ENCODE peak calls at places on chromosomes 3 and 15, in seven cellular contexts. K is AG09309, E is endothelial cell, Q is HT1080, L is PC-9, C is iris pigment epithelial cell, G is GOT3. S is an unnamed sample.

GRCh38 chr15:91043190-91043874 is 20.9 kb upstream of the VPS33B start:
- DNase-seq in K (no peak), E (no peak), Q (no peak), L (no peak), C (no peak), G (no peak), S (no peak)

GRCh38 chr3:189824629-189825312 is 193.6 kb downstream of the TP63 start:
- DNase-seq in K (peak), E (no peak), Q (peak), L (peak), C (peak), G (no peak), S (no peak)

GRCh38 chr3:72155391-72156064 is 370.6 kb upstream of the PROK2 start:
- DNase-seq in K (peak), E (no peak), Q (peak), L (no peak), C (peak), G (peak), S (peak)

GRCh38 chr3:64808056-64808455 is 120.3 kb upstream of the ADAMTS9 start:
- DNase-seq in K (no peak), E (no peak), Q (no peak), L (no peak), C (no peak), G (no peak), S (no peak)

GRCh38 chr15:98363416-98363815 is 284.9 kb upstream of the IGF1R start:
- DNase-seq in K (no peak), E (no peak), Q (no peak), L (no peak), C (no peak), G (no peak), S (no peak)

GRCh38 chr15:56804908-56805307 is 71.6 kb upstream of the ZNF280D start:
- DNase-seq in K (no peak), E (no peak), Q (no peak), L (no peak), C (no peak), G (no peak), S (no peak)

GRCh38 chr15:90059208-90059985 is 42.9 kb downstream of the IDH2 start:
- DNase-seq in K (no peak), E (peak), Q (no peak), L (no peak), C (no peak), G (no peak), S (peak)

GRCh38 chr3:133667118-133667517 is 5.4 kb upstream of the TOPBP1 start:
- DNase-seq in K (no peak), E (no peak), Q (no peak), L (no peak), C (no peak), G (no peak), S (no peak)

GRCh38 chr3:93961489-93961888 is 12.2 kb downstream of the PROS1 start:
- DNase-seq in K (no peak), E (no peak), Q (no peak), L (no peak), C (no peak), G (no peak), S (no peak)

GRCh38 chr3:14128724-14129123 is 3.9 kb downstream of the TMEM43 start:
- DNase-seq in K (no peak), E (no peak), Q (no peak), L (no peak), C (no peak), G (no peak), S (no peak)

GRCh38 chr15:38076806-38077205 is 142.4 kb downstream of the TMCO5A start:
- DNase-seq in K (no peak), E (no peak), Q (no peak), L (no peak), C (no peak), G (no peak), S (no peak)

GRCh38 chr3:60609446-60609845 is 641.8 kb downstream of the FHIT start:
- DNase-seq in K (no peak), E (no peak), Q (peak), L (peak), C (peak), G (no peak), S (no peak)

GRCh38 chr3:179555604-179556003 is 7.1 kb upstream of the ACTL6A start:
- DNase-seq in K (no peak), E (no peak), Q (no peak), L (no peak), C (no peak), G (no peak), S (no peak)

GRCh38 chr3:116423365-116423764 is 21.9 kb downstream of the LSAMP start:
- DNase-seq in K (no peak), E (no peak), Q (no peak), L (no peak), C (no peak), G (no peak), S (no peak)

GRCh38 chr3:115644391-115644790 is 21.1 kb downstream of the GAP43 start:
- DNase-seq in K (no peak), E (no peak), Q (no peak), L (no peak), C (no peak), G (no peak), S (no peak)

GRCh38 chr3:168029705-168030104 is 66.0 kb downstream of the GOLIM4 start:
- DNase-seq in K (no peak), E (no peak), Q (no peak), L (no peak), C (no peak), G (no peak), S (no peak)

GRCh38 chr3:126070146-126070545 is 13.8 kb downstream of the SLC41A3 start:
- DNase-seq in K (no peak), E (no peak), Q (no peak), L (no peak), C (no peak), G (no peak), S (no peak)

GRCh38 chr15:25436707-25437106 is 2.1 kb downstream of the UBE3A start:
- DNase-seq in K (no peak), E (no peak), Q (no peak), L (no peak), C (no peak), G (no peak), S (no peak)

GRCh38 chr15:94749848-94750617 is 518.7 kb downstream of the MCTP2 start:
- DNase-seq in K (no peak), E (no peak), Q (peak), L (no peak), C (no peak), G (no peak), S (no peak)

GRCh38 chr15:52010633-52011595 is 8.1 kb upstream of the MAPK6 start:
- DNase-seq in K (peak), E (no peak), Q (peak), L (peak), C (peak), G (peak), S (peak)

GRCh38 chr3:46098319-46098761 is 71.1 kb upstream of the XCR1 start:
- DNase-seq in K (peak), E (no peak), Q (peak), L (no peak), C (peak), G (no peak), S (no peak)

GRCh38 chr3:65751123-65751700 is 287.5 kb downstream of the MAGI1 start:
- DNase-seq in K (no peak), E (peak), Q (peak), L (peak), C (peak), G (no peak), S (peak)

GRCh38 chr3:13477946-13478345 is 2.2 kb upstream of the HDAC11 start:
- DNase-seq in K (no peak), E (no peak), Q (no peak), L (no peak), C (no peak), G (no peak), S (no peak)

GRCh38 chr3:193196746-193197145 is 44.3 kb upstream of the PLAAT1 start:
- DNase-seq in K (no peak), E (no peak), Q (no peak), L (no peak), C (no peak), G (no peak), S (no peak)

GRCh38 chr3:161914703-161915102 is 418.1 kb downstream of the OTOL1 start:
- DNase-seq in K (no peak), E (peak), Q (no peak), L (no peak), C (peak), G (no peak), S (no peak)

S was measured in stomach.